ENCODE peak calls at places on chromosomes 6 and 20, in eight cellular contexts. U is mucosa of descending colon, G is left lung, C is neural progenitor cell, J is Panc1, T is PC-9, A is ovary, B is tibial artery. W is an unnamed sample.

GRCh38 chr6:25620391-25620790 is 31.6 kb upstream of the SCGN start:
- DNase-seq in U (no peak), G (no peak), C (no peak), J (no peak), T (no peak), A (no peak), B (no peak), W (no peak)

GRCh38 chr6:5894357-5894756 is 112.4 kb downstream of the NRN1 start:
- DNase-seq in U (no peak), G (no peak), C (no peak), J (no peak), T (no peak), A (no peak), B (no peak), W (no peak)

GRCh38 chr20:20369353-20370086 is 1.6 kb downstream of the INSM1 start:
- DNase-seq in U (no peak), G (no peak), C (peak), J (no peak), T (no peak), A (no peak), B (no peak), W (peak)

GRCh38 chr6:151391471-151392428 is at the start of gene ZBTB2:
- DNase-seq in U (peak), G (peak), C (peak), J (no peak), T (peak), A (peak), B (peak), W (peak)

GRCh38 chr6:40882321-40882720 is 156.7 kb downstream of the UNC5CL start:
- DNase-seq in U (no peak), G (no peak), C (no peak), J (no peak), T (no peak), A (no peak), B (no peak), W (no peak)

GRCh38 chr6:38973178-38974057 is 75.2 kb upstream of the GLP1R start:
- DNase-seq in U (no peak), G (no peak), C (peak), J (peak), T (peak), A (no peak), B (no peak), W (peak)

GRCh38 chr6:4940416-4940815 is 63.4 kb downstream of the RPP40 start:
- DNase-seq in U (no peak), G (no peak), C (no peak), J (no peak), T (no peak), A (no peak), B (no peak), W (no peak)

GRCh38 chr6:144266091-144266649 is 19.0 kb upstream of the UTRN start:
- DNase-seq in U (no peak), G (no peak), C (peak), J (no peak), T (peak), A (peak), B (peak), W (no peak)

GRCh38 chr20:58449703-58450138 is 60.7 kb downstream of the VAPB start:
- DNase-seq in U (no peak), G (no peak), C (no peak), J (no peak), T (no peak), A (no peak), B (no peak), W (no peak)

GRCh38 chr6:123604067-123604466 is 32.7 kb downstream of the TRDN start:
- DNase-seq in U (no peak), G (no peak), C (peak), J (no peak), T (no peak), A (no peak), B (no peak), W (no peak)

GRCh38 chr6:13455604-13456003 is 31.8 kb downstream of the GFOD1 start:
- DNase-seq in U (no peak), G (no peak), C (no peak), J (no peak), T (no peak), A (no peak), B (no peak), W (no peak)

GRCh38 chr6:90368001-90368400 is 71.4 kb upstream of the BACH2 start:
- DNase-seq in U (no peak), G (no peak), C (no peak), J (no peak), T (no peak), A (no peak), B (no peak), W (no peak)

GRCh38 chr6:113596477-113596876 is 260.7 kb upstream of the MARCKS start:
- DNase-seq in U (no peak), G (no peak), C (no peak), J (no peak), T (no peak), A (no peak), B (no peak), W (no peak)

GRCh38 chr6:20444786-20445271 is 43.1 kb downstream of the E2F3 start:
- DNase-seq in U (no peak), G (no peak), C (no peak), J (no peak), T (no peak), A (no peak), B (no peak), W (no peak)

GRCh38 chr20:23668477-23668951 is 20.3 kb downstream of the CST4 start:
- DNase-seq in U (no peak), G (no peak), C (peak), J (peak), T (peak), A (no peak), B (no peak), W (no peak)

GRCh38 chr6:150787429-150787828 is 78.1 kb upstream of the MTHFD1L start:
- DNase-seq in U (no peak), G (no peak), C (no peak), J (no peak), T (no peak), A (no peak), B (no peak), W (no peak)

GRCh38 chr6:33812669-33813068 is 8.9 kb upstream of the MLN start:
- DNase-seq in U (peak), G (no peak), C (peak), J (no peak), T (peak), A (peak), B (no peak), W (peak)

GRCh38 chr20:6051505-6051904 is 2.4 kb downstream of the LRRN4 start:
- DNase-seq in U (no peak), G (no peak), C (no peak), J (no peak), T (no peak), A (no peak), B (no peak), W (no peak)

GRCh38 chr6:28490191-28490890 is 25.3 kb downstream of the GPX6 start:
- DNase-seq in U (no peak), G (no peak), C (peak), J (no peak), T (no peak), A (peak), B (no peak), W (peak)
- H3K4me3 ChIP-seq in U (no peak), G (peak), C (peak), J (peak), T (peak), A (peak), B (no peak), W (peak)

GRCh38 chr6:43306086-43306485 is 2.5 kb downstream of the CRIP3 start:
- DNase-seq in U (no peak), G (no peak), C (no peak), J (no peak), T (no peak), A (no peak), B (no peak), W (no peak)

GRCh38 chr6:43307451-43308100 is 1.1 kb downstream of the CRIP3 start:
- DNase-seq in U (no peak), G (no peak), C (no peak), J (no peak), T (no peak), A (no peak), B (no peak), W (no peak)

GRCh38 chr6:43308990-43309477 is 408 bp upstream of the CRIP3 start:
- DNase-seq in U (no peak), G (no peak), C (no peak), J (no peak), T (no peak), A (no peak), B (no peak), W (no peak)

GRCh38 chr6:43310137-43310536 is 1.5 kb upstream of the CRIP3 start:
- DNase-seq in U (no peak), G (no peak), C (no peak), J (no peak), T (no peak), A (no peak), B (no peak), W (no peak)

DNA sequence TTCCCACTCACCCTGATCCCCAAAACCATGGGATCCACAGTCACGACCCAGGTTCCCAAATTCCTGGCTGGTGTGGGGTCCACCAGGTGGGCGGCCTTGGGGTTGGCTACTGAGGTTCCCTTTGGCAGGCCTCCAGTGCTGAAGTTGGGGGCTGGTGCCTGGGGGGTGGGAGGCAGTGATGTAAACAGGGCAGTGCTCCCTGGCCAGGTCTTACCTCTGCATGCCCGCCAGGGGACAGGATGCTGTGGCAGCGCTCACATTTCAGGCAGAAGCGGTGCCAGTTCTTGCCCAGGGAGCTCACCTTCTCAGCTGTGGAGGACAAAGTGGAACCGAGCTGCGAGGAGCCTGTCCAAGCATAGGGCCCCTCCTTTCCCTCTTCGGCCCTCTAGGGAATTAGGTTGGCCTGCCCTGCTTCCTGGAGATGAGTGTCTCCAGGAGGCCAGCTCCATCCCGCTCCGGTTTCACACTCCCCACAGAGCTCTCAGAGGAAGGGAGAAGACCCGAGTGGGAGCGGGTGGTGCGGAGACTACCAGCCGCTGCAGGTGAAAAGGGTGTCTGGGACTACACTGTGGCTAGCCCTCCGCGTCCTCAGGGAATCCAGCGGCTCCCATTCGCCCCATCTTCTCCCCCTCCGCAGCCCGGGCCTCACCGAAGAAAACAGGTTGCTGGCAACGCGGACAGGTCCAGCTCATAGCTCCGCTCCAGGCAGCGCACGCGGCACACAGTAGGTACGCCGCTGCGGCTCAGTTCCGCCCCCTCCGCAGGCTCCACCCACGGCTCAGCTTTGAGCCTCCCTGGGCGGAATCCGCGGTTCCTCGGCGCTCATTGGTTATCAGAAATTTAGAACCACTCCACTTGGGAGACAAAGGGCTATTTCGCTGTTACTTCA is at the start of gene CRIP3:
- DNase-seq in U (peak), G (peak), C (peak), J (peak), T (peak), A (peak), B (no peak), W (peak)
- TF ChIP-seq CTCF in U (no peak), G (no peak), C (peak), J (peak), T (peak), A (no peak), B (no peak), W (peak)

DNA sequence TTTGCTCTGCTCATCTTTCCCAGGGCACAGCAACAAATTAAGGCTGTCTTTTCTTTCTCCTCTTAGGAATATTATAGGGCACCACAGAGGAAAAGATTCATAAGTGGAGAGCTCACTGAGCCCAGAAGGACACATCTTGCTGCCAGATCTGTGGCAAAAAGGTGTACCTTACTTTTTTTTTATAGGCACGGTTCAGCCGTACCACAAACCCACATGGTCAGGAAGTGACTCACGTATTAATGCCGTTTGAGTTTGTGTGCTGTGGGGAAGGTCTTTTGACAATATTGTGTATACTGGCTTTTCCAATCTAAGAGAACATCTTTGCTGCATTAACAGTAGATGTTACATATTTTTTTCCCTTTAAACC is 28.4 kb downstream of the PAQR8 start:
- DNase-seq in U (no peak), G (no peak), C (no peak), J (no peak), T (peak), A (no peak), B (no peak), W (no peak)
- H3K4me3 ChIP-seq in U (no peak), G (no peak), C (no peak), J (peak), T (peak), A (no peak), B (no peak), W (no peak)

GRCh38 chr6:46465294-46466165 is 25.7 kb downstream of the RCAN2 start:
- DNase-seq in U (no peak), G (peak), C (no peak), J (no peak), T (no peak), A (no peak), B (no peak), W (no peak)

GRCh38 chr6:46472243-46472642 is 19.0 kb downstream of the RCAN2 start:
- DNase-seq in U (no peak), G (no peak), C (no peak), J (no peak), T (no peak), A (no peak), B (no peak), W (no peak)

GRCh38 chr6:46468611-46469010 is 22.6 kb downstream of the RCAN2 start:
- DNase-seq in U (no peak), G (no peak), C (peak), J (no peak), T (no peak), A (no peak), B (no peak), W (no peak)

GRCh38 chr6:46469021-46469420 is 22.2 kb downstream of the RCAN2 start:
- DNase-seq in U (no peak), G (no peak), C (no peak), J (no peak), T (no peak), A (no peak), B (no peak), W (no peak)

GRCh38 chr6:46466570-46466969 is 24.7 kb downstream of the RCAN2 start:
- DNase-seq in U (no peak), G (no peak), C (no peak), J (no peak), T (no peak), A (no peak), B (no peak), W (no peak)
- TF ChIP-seq CTCF in U (no peak), G (no peak), C (no peak), J (no peak), T (no peak), A (no peak), B (no peak), W (no peak)

DNA sequence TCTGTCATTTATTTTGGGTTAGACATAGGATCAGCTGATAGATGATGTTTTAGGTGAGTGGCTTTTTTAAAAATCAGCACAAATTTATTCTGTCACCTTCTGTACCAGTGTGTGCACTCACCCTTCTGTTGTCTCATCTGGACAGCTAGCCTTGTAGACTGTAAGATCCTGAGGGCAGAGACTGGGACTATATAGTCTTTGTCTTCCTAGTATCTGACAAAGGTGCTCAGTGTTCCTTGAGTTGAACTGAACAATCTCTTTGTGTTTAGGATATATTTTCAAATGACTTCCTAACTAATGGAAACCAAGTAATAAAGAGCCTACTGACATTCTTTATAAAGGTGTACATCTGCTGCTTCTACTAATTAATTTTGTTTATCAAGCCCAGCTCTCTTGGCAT is 3.0 kb downstream of the DCBLD1 start:
- DNase-seq in U (no peak), G (no peak), C (no peak), J (no peak), T (no peak), A (no peak), B (no peak), W (no peak)
- H3K4me3 ChIP-seq in U (no peak), G (no peak), C (no peak), J (peak), T (no peak), A (no peak), B (no peak), W (no peak)

DNA sequence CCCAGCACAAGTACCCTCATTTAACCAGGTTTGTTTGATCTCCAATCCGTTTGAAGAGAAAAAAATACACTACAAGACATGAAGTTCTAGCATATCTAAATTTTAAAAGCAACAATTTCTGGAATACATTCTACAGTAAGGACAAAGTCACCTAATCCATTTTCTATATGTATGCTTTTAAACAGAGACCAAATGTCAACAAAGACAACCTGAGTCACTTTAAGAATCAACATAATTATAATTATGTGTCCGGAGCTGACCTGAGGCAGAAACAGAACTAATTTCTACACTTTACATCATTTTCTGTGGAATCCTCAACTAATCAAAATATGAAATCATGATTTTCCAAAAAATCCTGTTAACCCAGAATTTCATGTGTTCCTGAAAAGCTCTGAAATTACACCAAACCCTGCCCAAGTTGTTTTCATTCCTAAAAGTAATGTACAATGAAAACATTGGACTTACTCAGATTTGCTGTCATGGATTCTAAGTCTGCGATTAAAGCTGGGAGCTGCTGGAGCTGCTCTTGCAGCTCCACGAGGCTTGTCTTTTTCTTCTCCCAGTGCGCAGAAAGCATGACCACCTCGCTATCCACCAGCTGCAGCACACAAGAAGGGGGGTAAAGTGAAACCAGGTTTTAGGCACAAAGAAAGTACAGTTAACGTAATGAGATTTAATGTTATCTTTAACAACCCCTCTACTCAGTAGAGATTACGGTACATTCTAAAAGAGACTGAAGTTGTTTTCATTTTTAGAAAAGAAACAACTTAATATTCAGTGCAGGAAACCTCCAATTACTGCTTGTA is 35.7 kb downstream of the DTNBP1 start:
- DNase-seq in U (no peak), G (no peak), C (no peak), J (no peak), T (no peak), A (no peak), B (no peak), W (no peak)
- TF ChIP-seq CTCF in U (no peak), G (no peak), C (no peak), J (no peak), T (no peak), A (no peak), B (no peak), W (no peak)

GRCh38 chr6:22024973-22025467 is 271.8 kb downstream of the PRL start:
- DNase-seq in U (no peak), G (no peak), C (no peak), J (no peak), T (no peak), A (no peak), B (no peak), W (no peak)

GRCh38 chr6:22026160-22026678 is 270.6 kb downstream of the PRL start:
- DNase-seq in U (no peak), G (no peak), C (no peak), J (no peak), T (no peak), A (no peak), B (no peak), W (peak)

GRCh38 chr6:22027226-22027725 is 269.6 kb downstream of the PRL start:
- DNase-seq in U (no peak), G (no peak), C (peak), J (no peak), T (no peak), A (no peak), B (no peak), W (no peak)

GRCh38 chr6:22025468-22026159 is 271.2 kb downstream of the PRL start:
- DNase-seq in U (no peak), G (no peak), C (peak), J (no peak), T (no peak), A (peak), B (no peak), W (peak)

DNA sequence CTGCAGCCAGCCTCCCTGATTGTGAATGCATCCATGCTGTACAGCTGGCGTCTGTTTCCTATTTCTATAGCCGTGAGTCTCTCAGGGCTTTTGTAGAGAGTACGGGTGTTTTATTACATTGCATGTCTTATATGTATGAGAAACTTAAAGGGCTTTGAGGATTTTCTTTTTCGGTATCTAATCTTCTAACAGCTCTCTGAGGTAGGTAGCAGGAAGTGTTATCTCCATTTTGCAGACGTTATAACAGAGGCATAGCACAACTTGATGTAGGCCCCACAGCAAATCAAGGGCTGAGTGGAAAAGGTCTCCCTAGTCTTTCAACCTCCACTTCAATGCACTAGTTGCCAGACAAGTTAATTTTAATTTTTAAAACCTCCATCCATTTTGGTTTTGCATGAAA is 272.8 kb downstream of the PRL start:
- DNase-seq in U (no peak), G (no peak), C (no peak), J (no peak), T (no peak), A (no peak), B (no peak), W (no peak)
- H3K4me3 ChIP-seq in U (no peak), G (no peak), C (no peak), J (no peak), T (no peak), A (no peak), B (no peak), W (no peak)

GRCh38 chr20:61253264-61253639 is 1.2 kb downstream of the CDH4 start:
- DNase-seq in U (no peak), G (no peak), C (peak), J (no peak), T (no peak), A (no peak), B (no peak), W (no peak)
- TF ChIP-seq CTCF in U (no peak), G (no peak), C (peak), J (no peak), T (no peak), A (no peak), B (no peak), W (no peak)

W was measured in GM06990.